ENCODE peak calls at places on chromosomes 12 and 14, in seven cellular contexts. N is esophagus squamous epithelium, L is RCC 7860, B is GM23338, X is DMS 273 treated with DMSO at 0.1 percent for 48 hours, T is T-helper 1 cell, C is GM03348. Q is an unnamed sample.
A peak's percentile ranks its signal among the peaks of the same experiment; 100 is the strongest.

GRCh38 chr14:25848601-25849000 is 749.2 kb downstream of the NOVA1 start:
- DNase-seq in N (no peak), X (no peak), B (no peak), L (no peak), T (no peak), C (no peak), Q (no peak)

GRCh38 chr14:100531152-100531551 is 56.1 kb downstream of the BEGAIN start:
- DNase-seq in B (no peak), L (no peak), X (no peak), N (no peak), C (peak; percentile 2), T (no peak), Q (no peak)

GRCh38 chr12:121933522-121934317 is 15.3 kb downstream of the CFAP251 start:
- DNase-seq in B (peak; percentile 83), T (no peak), L (peak; percentile 27), N (no peak), C (no peak), X (no peak), Q (no peak)

GRCh38 chr12:19546611-19547162 is 107.4 kb downstream of the AEBP2 start:
- DNase-seq in T (no peak), B (no peak), N (no peak), L (no peak), C (peak; percentile 26), X (no peak), Q (no peak)

GRCh38 chr14:99266181-99267178 is 5.5 kb downstream of the BCL11B start:
- DNase-seq in B (peak; percentile 88), L (peak; percentile 9), C (peak; percentile 90), X (peak; percentile 16), T (peak; percentile 76), N (no peak), Q (peak; percentile 88)

GRCh38 chr12:83016226-83016835 is 329.6 kb downstream of the TMTC2 start:
- DNase-seq in B (no peak), C (peak; percentile 68), L (no peak), X (no peak), N (no peak), T (no peak), Q (no peak)

GRCh38 chr12:96034631-96035282 is 630 bp downstream of the LTA4H start:
- DNase-seq in T (no peak), C (peak; percentile 58), X (no peak), L (no peak), N (no peak), B (peak; percentile 58), Q (no peak)

GRCh38 chr12:29160230-29160629 is 11.2 kb downstream of the FAR2 start:
- DNase-seq in X (no peak), T (no peak), C (no peak), N (no peak), L (no peak), B (no peak), Q (no peak)

GRCh38 chr14:68523994-68524725 is 268.7 kb downstream of the ZFP36L1 start:
- DNase-seq in B (no peak), X (no peak), T (no peak), L (no peak), C (peak; percentile 47), N (no peak), Q (no peak)

GRCh38 chr12:130650131-130650530 is 66.0 kb downstream of the RIMBP2 start:
- DNase-seq in L (no peak), C (no peak), T (no peak), X (no peak), B (no peak), N (no peak), Q (no peak)

GRCh38 chr14:75981426-75981825 is 369 bp downstream of the TGFB3 start:
- DNase-seq in L (no peak), X (no peak), T (no peak), B (peak; percentile 61), C (peak; percentile 38), N (no peak), Q (no peak)

GRCh38 chr14:78968249-78968648 is 798.1 kb downstream of the NRXN3 start:
- DNase-seq in B (no peak), C (no peak), N (no peak), X (no peak), L (no peak), T (no peak), Q (no peak)

GRCh38 chr12:88166179-88166578 is 24.1 kb downstream of the TMTC3 start:
- DNase-seq in B (no peak), N (no peak), L (no peak), T (no peak), X (no peak), C (no peak), Q (no peak)

GRCh38 chr14:96038920-96039632 is at the start of gene C14orf132:
- DNase-seq in T (no peak), X (peak; percentile 34), N (no peak), L (no peak), B (peak; percentile 77), C (peak; percentile 96), Q (peak; percentile 59)

GRCh38 chr12:52873832-52874572 is 25.2 kb upstream of the KRT78 start:
- DNase-seq in L (peak; percentile 78), T (peak; percentile 22), X (peak; percentile 48), B (peak; percentile 63), N (no peak), C (peak; percentile 98), Q (no peak)

GRCh38 chr12:57454566-57455373 is at the start of gene INHBE:
- DNase-seq in X (peak; percentile 83), L (peak; percentile 47), B (peak; percentile 97), C (peak; percentile 86), N (no peak), T (no peak), Q (no peak)

GRCh38 chr14:95527392-95528002 is 7.4 kb upstream of the GLRX5 start:
- DNase-seq in N (no peak), B (peak; percentile 66), T (no peak), X (no peak), L (no peak), C (peak; percentile 82), Q (peak; percentile 47)

GRCh38 chr12:65568517-65568916 is 255.8 kb upstream of the HMGA2 start:
- DNase-seq in C (no peak), T (no peak), X (no peak), L (peak; percentile 54), B (no peak), N (no peak), Q (no peak)

GRCh38 chr12:1838994-1839365 is 18.6 kb downstream of the LRTM2 start:
- DNase-seq in C (no peak), X (no peak), T (no peak), N (no peak), B (no peak), L (no peak), Q (no peak)

GRCh38 chr12:107448198-107448597 is 237.4 kb upstream of the PWP1 start:
- DNase-seq in L (no peak), N (no peak), C (peak; percentile 36), X (no peak), B (peak; percentile 80), T (no peak), Q (no peak)

GRCh38 chr14:24597403-24597802 is 12.1 kb downstream of the GZMH start:
- DNase-seq in L (no peak), N (no peak), B (no peak), X (no peak), C (no peak), T (no peak), Q (no peak)

GRCh38 chr14:58717821-58718220 is 80.1 kb downstream of the DACT1 start:
- DNase-seq in B (no peak), C (no peak), N (no peak), X (no peak), T (no peak), L (no peak), Q (no peak)

GRCh38 chr14:72513994-72514659 is 379.8 kb downstream of the DPF3 start:
- DNase-seq in N (no peak), X (peak; percentile 33), L (peak; percentile 44), B (peak; percentile 77), C (peak; percentile 78), T (no peak), Q (no peak)

GRCh38 chr12:19507823-19508222 is 68.5 kb downstream of the AEBP2 start:
- DNase-seq in X (no peak), L (no peak), C (peak; percentile 60), N (no peak), T (no peak), B (no peak), Q (no peak)

GRCh38 chr12:23771230-23771949 is 178.1 kb downstream of the SOX5 start:
- DNase-seq in B (no peak), L (no peak), X (no peak), C (no peak), T (no peak), N (no peak), Q (no peak)

GRCh38 chr12:12804432-12804886 is 8.7 kb upstream of the DDX47 start:
- DNase-seq in T (no peak), N (no peak), C (peak; percentile 73), X (no peak), B (no peak), L (peak; percentile 89), Q (no peak)

GRCh38 chr12:85390281-85390680 is 110.3 kb downstream of the ALX1 start:
- DNase-seq in N (no peak), C (no peak), B (no peak), L (no peak), X (no peak), T (no peak), Q (no peak)

GRCh38 chr14:104932676-104933631 is 8.3 kb downstream of the PLD4 start:
- DNase-seq in N (no peak), C (peak; percentile 97), L (peak; percentile 47), X (peak; percentile 43), T (peak; percentile 57), B (peak; percentile 87), Q (peak; percentile 87)

GRCh38 chr14:45222485-45223262 is 30.3 kb downstream of the MIS18BP1 start:
- DNase-seq in B (no peak), C (no peak), T (no peak), L (no peak), N (no peak), X (no peak), Q (no peak)

GRCh38 chr12:53289891-53290290 is 5.5 kb upstream of the PFDN5 start:
- DNase-seq in X (no peak), T (no peak), N (no peak), B (no peak), L (peak; percentile 66), C (peak; percentile 49), Q (no peak)

GRCh38 chr14:77098470-77099353 is 654 bp downstream of the CIPC start:
- DNase-seq in L (no peak), T (no peak), C (peak; percentile 44), X (no peak), B (peak; percentile 55), N (peak; percentile 37), Q (no peak)